ENCODE peak calls at places on chromosomes 1 and 21, in four cellular contexts. C is IMR-90, T is GM12878, H is K562. V is an unnamed sample.
A peak's percentile ranks its signal among the peaks of the same experiment; 100 is the strongest.

GRCh38 chr1:201877877-201878339 is 10.8 kb upstream of the SHISA4 start:
- DNase-seq in T (no peak), H (peak; percentile 73), C (peak; percentile 63), V (peak; percentile 58)

GRCh38 chr1:150066838-150067183 is 765 bp upstream of the VPS45 start:
- DNase-seq in H (peak; percentile 72), T (peak; percentile 12), C (no peak), V (peak; percentile 26)

GRCh38 chr1:207088731-207089626 is at the start of gene C4BPB:
- DNase-seq in T (no peak), C (no peak), H (no peak), V (peak; percentile 29)

GRCh38 chr1:206967096-206967851 is 3.0 kb downstream of the FCAMR start:
- DNase-seq in H (no peak), T (peak; percentile 72), C (peak; percentile 29), V (no peak)

GRCh38 chr21:29175408-29176147 is 45.1 kb downstream of the MAP3K7CL start:
- DNase-seq in H (no peak), C (peak; percentile 75), T (no peak), V (peak; percentile 66)

GRCh38 chr1:34899906-34900305 is 29.5 kb downstream of the DLGAP3 start:
- DNase-seq in H (no peak), C (no peak), T (no peak), V (no peak)

GRCh38 chr1:89873757-89874156 is 52.9 kb downstream of the LRRC8D start:
- DNase-seq in C (peak; percentile 68), T (no peak), H (no peak), V (no peak)

GRCh38 chr1:87305762-87306161 is 22.9 kb upstream of the LMO4 start:
- DNase-seq in H (no peak), T (no peak), C (no peak), V (no peak)

GRCh38 chr1:117658676-117659075 is 52.8 kb downstream of the TENT5C start:
- DNase-seq in T (peak; percentile 51), H (no peak), C (no peak), V (no peak)

GRCh38 chr1:197268012-197268411 is at the start of gene CRB1:
- DNase-seq in C (no peak), T (no peak), H (no peak), V (no peak)

GRCh38 chr1:7042322-7043231 is 257.3 kb downstream of the CAMTA1 start:
- DNase-seq in T (no peak), C (peak; percentile 57), H (peak; percentile 31), V (peak; percentile 50)

GRCh38 chr1:208977861-208978260 is 605.7 kb upstream of the CAMK1G start:
- DNase-seq in C (no peak), H (no peak), T (no peak), V (no peak)

GRCh38 chr1:220556641-220557040 is 28.7 kb downstream of the MARK1 start:
- DNase-seq in C (no peak), T (no peak), H (no peak), V (no peak)

GRCh38 chr1:55049914-55050278 is 10.5 kb downstream of the PCSK9 start:
- DNase-seq in C (peak; percentile 58), H (no peak), T (no peak), V (no peak)

GRCh38 chr1:18549896-18550295 is 69.2 kb downstream of the KLHDC7A start:
- DNase-seq in C (no peak), H (no peak), T (no peak), V (no peak)

GRCh38 chr1:99756598-99756997 is 9.8 kb downstream of the FRRS1 start:
- DNase-seq in T (no peak), C (peak; percentile 64), H (no peak), V (no peak)

GRCh38 chr1:59453297-59453970 is 156.5 kb downstream of the FGGY start:
- DNase-seq in T (no peak), C (peak; percentile 58), H (no peak), V (no peak)

GRCh38 chr1:24639881-24640280 is 3.2 kb upstream of the SRRM1 start:
- DNase-seq in H (no peak), T (no peak), C (no peak), V (no peak)

GRCh38 chr21:22890656-22891055 is 1892.4 kb downstream of the NCAM2 start:
- DNase-seq in C (no peak), H (no peak), T (no peak), V (no peak)
- TF ChIP-seq ELK1 in C (no peak), H (no peak), T (no peak), V (no peak)

GRCh38 chr1:204448321-204448964 is 36.8 kb upstream of the PPP1R15B start:
- DNase-seq in T (no peak), C (no peak), H (no peak), V (peak; percentile 64)

GRCh38 chr1:204447220-204447619 is 35.6 kb upstream of the PPP1R15B start:
- DNase-seq in C (no peak), T (no peak), H (no peak), V (no peak)

GRCh38 chr1:204447736-204448135 is 36.1 kb upstream of the PPP1R15B start:
- DNase-seq in H (no peak), C (no peak), T (no peak), V (no peak)

GRCh38 chr1:204445860-204446412 is 34.3 kb upstream of the PPP1R15B start:
- DNase-seq in H (peak; percentile 79), C (peak; percentile 27), T (no peak), V (peak; percentile 54)

DNA sequence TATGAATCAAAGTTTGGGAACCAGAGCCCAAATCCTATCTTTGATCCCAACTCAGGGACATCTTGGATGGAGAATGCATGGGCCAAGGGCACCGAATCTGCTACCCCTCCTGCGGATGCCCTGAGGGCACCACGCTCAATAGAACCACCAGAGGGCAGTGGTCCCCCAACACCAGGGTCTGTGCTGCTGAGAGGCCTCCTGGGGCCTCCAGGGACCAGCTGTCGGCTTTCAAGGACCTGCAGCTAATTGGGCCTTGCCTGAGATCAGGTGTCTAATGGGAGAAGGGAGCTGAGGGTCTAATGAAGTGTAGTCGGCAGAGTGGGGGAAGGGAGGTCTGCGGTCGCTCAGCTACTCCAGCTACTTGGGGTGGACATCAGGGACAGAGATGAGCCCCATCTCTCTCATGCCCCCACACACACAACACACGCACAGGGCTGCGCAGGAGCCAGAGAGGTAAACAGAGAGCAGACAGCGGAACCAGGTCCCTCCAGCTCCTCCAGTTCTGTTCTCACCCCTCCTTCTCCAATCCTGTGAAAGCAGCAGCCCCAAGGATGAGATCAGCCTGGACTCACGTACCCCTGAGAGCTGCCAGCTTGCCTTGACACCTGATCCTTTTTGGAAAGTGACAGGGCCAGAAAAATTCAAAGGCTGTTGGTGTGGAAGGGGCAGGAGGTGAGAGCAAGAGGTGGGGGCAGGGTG is 34.9 kb upstream of the PPP1R15B start:
- DNase-seq in H (peak; percentile 70), T (no peak), C (peak; percentile 62), V (peak; percentile 81)
- TF ChIP-seq ELK1 in H (no peak), T (no peak), C (no peak), V (no peak)

GRCh38 chr21:38702196-38702595 is 103.5 kb upstream of the ETS2 start:
- DNase-seq in C (no peak), H (no peak), T (no peak), V (no peak)

GRCh38 chr21:38691626-38692025 is 114.1 kb upstream of the ETS2 start:
- DNase-seq in H (no peak), T (no peak), C (no peak), V (no peak)

GRCh38 chr21:38699048-38699447 is 106.7 kb upstream of the ETS2 start:
- DNase-seq in T (no peak), C (no peak), H (peak; percentile 31), V (peak; percentile 3)

DNA sequence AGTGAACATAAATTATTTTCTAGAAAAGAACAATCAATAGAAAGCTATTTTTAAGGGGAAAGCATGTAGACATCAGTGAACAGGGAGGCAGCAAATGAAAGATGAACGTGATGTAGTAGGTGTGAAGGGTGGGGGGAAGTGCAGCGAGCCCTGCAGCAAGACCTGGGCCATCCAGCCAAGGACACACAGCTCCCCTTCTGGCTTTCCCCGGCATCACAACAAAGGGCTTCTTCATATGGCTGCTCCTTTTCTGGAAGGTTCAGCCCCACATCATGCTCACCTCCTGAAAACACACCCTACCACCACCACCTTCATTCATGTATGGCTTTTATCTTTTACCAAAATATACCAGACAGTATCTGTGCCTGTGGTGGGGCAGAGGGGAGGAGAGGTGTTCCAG is 109.1 kb upstream of the ETS2 start:
- DNase-seq in T (no peak), H (no peak), C (no peak), V (no peak)
- TF ChIP-seq ELK1 in T (no peak), H (no peak), C (no peak), V (no peak)

GRCh38 chr1:47643506-47644215 is 205.8 kb downstream of the FOXD2 start:
- DNase-seq in T (no peak), C (no peak), H (no peak), V (no peak)
- TF ChIP-seq ELK1 in T (no peak), C (no peak), H (no peak), V (no peak)

V was measured in A549.